ENCODE peak calls at places on chromosomes 12 and 14, in ten cellular contexts. Q is amniotic epithelial cell; S is tibial nerve; H is left ventricle myocardium superior; C is progenitor cell of endocrine pancreas; F is astrocyte of the cerebellum; B is esophagus squamous epithelium; J is B cell; E is sigmoid colon; G is activated CD4-positive, alpha-beta T cell treated with anti-CD3 and anti-CD28 coated beads for 48 hours. D is an unnamed sample.

GRCh38 chr12:108959748-108960655 is 60.9 kb downstream of the SVOP start:
- DNase-seq in Q (no peak), S (no peak), H (no peak), C (no peak), F (no peak), B (no peak), J (no peak), E (no peak), G (no peak), D (no peak)

GRCh38 chr12:133058203-133059125 is 21.2 kb downstream of the ZNF84 start:
- DNase-seq in Q (peak), S (no peak), H (no peak), C (no peak), F (no peak), B (no peak), J (no peak), E (no peak), G (no peak), D (peak)

GRCh38 chr12:102847131-102847530 is 69.9 kb downstream of the PAH start:
- DNase-seq in Q (peak), S (no peak), H (no peak), C (no peak), F (no peak), B (no peak), J (no peak), E (no peak), G (no peak), D (no peak)

GRCh38 chr14:64758025-64758521 is 53.8 kb downstream of the PLEKHG3 start:
- DNase-seq in Q (peak), S (no peak), H (no peak), C (no peak), F (peak), B (no peak), J (no peak), E (no peak), G (no peak), D (peak)

GRCh38 chr14:99964979-99965378 is 100.2 kb upstream of the EVL start:
- DNase-seq in Q (no peak), S (no peak), H (no peak), C (no peak), F (no peak), B (no peak), J (no peak), E (no peak), G (no peak), D (no peak)

GRCh38 chr12:110304061-110304551 is 23.1 kb downstream of the ATP2A2 start:
- DNase-seq in Q (peak), S (no peak), H (no peak), C (no peak), F (no peak), B (no peak), J (no peak), E (no peak), G (no peak), D (no peak)

GRCh38 chr14:30928462-30928861 is 54.1 kb downstream of the COCH start:
- DNase-seq in Q (no peak), S (no peak), H (no peak), C (no peak), F (no peak), B (no peak), J (no peak), E (no peak), G (no peak), D (no peak)

GRCh38 chr12:120693848-120694247 is 6.9 kb downstream of the MLEC start:
- DNase-seq in Q (no peak), S (no peak), H (no peak), C (no peak), F (no peak), B (no peak), J (no peak), E (no peak), G (no peak), D (no peak)

GRCh38 chr12:126926023-126926600 is 1340.9 kb upstream of the TMEM132C start:
- DNase-seq in Q (no peak), S (no peak), H (no peak), C (no peak), F (no peak), B (no peak), J (no peak), E (no peak), G (no peak), D (no peak)

GRCh38 chr14:67567654-67568053 is 32.4 kb downstream of the PIGH start:
- DNase-seq in Q (peak), S (no peak), H (no peak), C (no peak), F (no peak), B (no peak), J (no peak), E (peak), G (no peak), D (no peak)

GRCh38 chr12:92079054-92079385 is 66.6 kb downstream of the BTG1 start:
- DNase-seq in Q (no peak), S (no peak), H (no peak), C (no peak), F (no peak), B (no peak), J (no peak), E (no peak), G (no peak), D (no peak)

GRCh38 chr12:122183588-122183940 is 641 bp downstream of the LRRC43 start:
- DNase-seq in Q (no peak), S (no peak), H (no peak), C (no peak), F (no peak), B (no peak), J (no peak), E (no peak), G (no peak), D (no peak)

GRCh38 chr12:34286483-34286882 is 264.2 kb downstream of the ALG10 start:
- DNase-seq in Q (no peak), S (no peak), H (no peak), C (no peak), F (no peak), B (no peak), J (no peak), E (no peak), G (no peak), D (no peak)

D was measured in mesenchymal stem cell.